ENCODE peak calls at places on chromosomes 2 and 18, in four cellular contexts. X, U, Y and H are unnamed samples.

GRCh38 chr18:9925369-9925768 is 11.6 kb downstream of the VAPA start:
- DNase-seq in X (no peak), U (no peak), Y (no peak), H (no peak)

GRCh38 chr2:134142903-134143302 is 111.0 kb upstream of the MGAT5 start:
- DNase-seq in X (no peak), U (peak; percentile 38), Y (no peak), H (no peak)

GRCh38 chr2:397561-398325 is 109.9 kb upstream of the ALKAL2 start:
- DNase-seq in X (no peak), U (no peak), Y (no peak), H (no peak)

GRCh38 chr18:56823986-56824385 is 172.8 kb downstream of the WDR7 start:
- DNase-seq in X (no peak), U (peak; percentile 9), Y (no peak), H (no peak)

GRCh38 chr2:144412727-144413126 is 107.2 kb downstream of the ZEB2 start:
- DNase-seq in X (no peak), U (no peak), Y (no peak), H (no peak)

GRCh38 chr2:3332133-3332532 is 45.5 kb downstream of the EIPR1 start:
- DNase-seq in X (no peak), U (no peak), Y (no peak), H (no peak)

GRCh38 chr18:55380574-55380973 is 207.4 kb downstream of the TCF4 start:
- DNase-seq in X (no peak), U (no peak), Y (no peak), H (no peak)

GRCh38 chr18:73461038-73461779 is 593.4 kb upstream of the NETO1 start:
- DNase-seq in X (no peak), U (peak; percentile 11), Y (no peak), H (no peak)

GRCh38 chr2:223464071-223464470 is 138.1 kb downstream of the SCG2 start:
- DNase-seq in X (no peak), U (no peak), Y (no peak), H (no peak)

GRCh38 chr18:32237024-32237423 is 47.2 kb downstream of the MEP1B start:
- DNase-seq in X (no peak), U (no peak), Y (no peak), H (no peak)

GRCh38 chr2:217887841-217888665 is 114.7 kb downstream of the TNS1 start:
- DNase-seq in X (no peak), U (peak; percentile 60), Y (no peak), H (no peak)

GRCh38 chr2:211649331-211649730 is 889.3 kb downstream of the ERBB4 start:
- DNase-seq in X (no peak), U (no peak), Y (no peak), H (no peak)

GRCh38 chr18:58097127-58097906 is 53.3 kb downstream of the NEDD4L start:
- DNase-seq in X (no peak), U (no peak), Y (no peak), H (no peak)

GRCh38 chr2:135043345-135043744 is 3.9 kb downstream of the MAP3K19 start:
- DNase-seq in X (no peak), U (no peak), Y (no peak), H (no peak)

GRCh38 chr2:226656367-226656766 is 143.3 kb downstream of the IRS1 start:
- DNase-seq in X (no peak), U (no peak), Y (no peak), H (no peak)

GRCh38 chr2:31235504-31235902 is 1.6 kb downstream of the EHD3 start:
- DNase-seq in X (no peak), U (no peak), Y (no peak), H (no peak)

GRCh38 chr2:69046221-69046662 is 33.3 kb downstream of the ANTXR1 start:
- DNase-seq in X (no peak), U (no peak), Y (no peak), H (no peak)

GRCh38 chr2:71880846-71881610 is 266.6 kb downstream of the CYP26B1 start:
- DNase-seq in X (no peak), U (no peak), Y (no peak), H (no peak)

GRCh38 chr2:111705711-111706323 is 178.2 kb downstream of the ANAPC1 start:
- DNase-seq in X (no peak), U (peak; percentile 46), Y (peak; percentile 70), H (peak; percentile 14)

GRCh38 chr18:3664563-3665178 is 214.7 kb downstream of the TGIF1 start:
- DNase-seq in X (no peak), U (peak; percentile 64), Y (no peak), H (no peak)

GRCh38 chr18:23291456-23292205 is 156.3 kb downstream of the CABLES1 start:
- DNase-seq in X (no peak), U (no peak), Y (no peak), H (no peak)

GRCh38 chr18:61831071-61831470 is 61.7 kb downstream of the RNF152 start:
- DNase-seq in X (no peak), U (peak; percentile 14), Y (no peak), H (no peak)

GRCh38 chr2:94997981-94998920 is 27.3 kb upstream of the MAL start:
- DNase-seq in X (no peak), U (no peak), Y (no peak), H (no peak)